ENCODE peak calls at places on chromosomes 2 and 18, in six cellular contexts. E, K, R, Z, S and V are unnamed samples.

GRCh38 chr2:191625016-191625415 is 52.9 kb upstream of the NABP1 start:
- DNase-seq in E (no peak), K (no peak), R (no peak), Z (no peak), S (no peak), V (no peak)

GRCh38 chr2:29115797-29116781 is 874 bp downstream of the CLIP4 start:
- DNase-seq in E (peak), K (no peak), R (peak), Z (peak), S (peak), V (peak)

GRCh38 chr18:26407721-26408601 is 140.4 kb downstream of the KCTD1 start:
- DNase-seq in E (peak), K (no peak), R (no peak), Z (no peak), S (no peak), V (no peak)

GRCh38 chr2:11738589-11739436 is 7.6 kb upstream of the LPIN1 start:
- DNase-seq in E (no peak), K (no peak), R (peak), Z (peak), S (no peak), V (peak)

GRCh38 chr18:43571078-43571689 is 293.9 kb upstream of the SYT4 start:
- DNase-seq in E (peak), K (no peak), R (no peak), Z (peak), S (peak), V (no peak)

GRCh38 chr2:22143840-22144239 is 1020.1 kb downstream of the TDRD15 start:
- DNase-seq in E (no peak), K (no peak), R (no peak), Z (no peak), S (no peak), V (no peak)

GRCh38 chr2:216648105-216648504 is 14.9 kb downstream of the IGFBP2 start:
- DNase-seq in E (peak), K (no peak), R (no peak), Z (no peak), S (no peak), V (no peak)

GRCh38 chr2:198374375-198375072 is 570.1 kb downstream of the PLCL1 start:
- DNase-seq in E (peak), K (no peak), R (no peak), Z (peak), S (peak), V (no peak)

DNA sequence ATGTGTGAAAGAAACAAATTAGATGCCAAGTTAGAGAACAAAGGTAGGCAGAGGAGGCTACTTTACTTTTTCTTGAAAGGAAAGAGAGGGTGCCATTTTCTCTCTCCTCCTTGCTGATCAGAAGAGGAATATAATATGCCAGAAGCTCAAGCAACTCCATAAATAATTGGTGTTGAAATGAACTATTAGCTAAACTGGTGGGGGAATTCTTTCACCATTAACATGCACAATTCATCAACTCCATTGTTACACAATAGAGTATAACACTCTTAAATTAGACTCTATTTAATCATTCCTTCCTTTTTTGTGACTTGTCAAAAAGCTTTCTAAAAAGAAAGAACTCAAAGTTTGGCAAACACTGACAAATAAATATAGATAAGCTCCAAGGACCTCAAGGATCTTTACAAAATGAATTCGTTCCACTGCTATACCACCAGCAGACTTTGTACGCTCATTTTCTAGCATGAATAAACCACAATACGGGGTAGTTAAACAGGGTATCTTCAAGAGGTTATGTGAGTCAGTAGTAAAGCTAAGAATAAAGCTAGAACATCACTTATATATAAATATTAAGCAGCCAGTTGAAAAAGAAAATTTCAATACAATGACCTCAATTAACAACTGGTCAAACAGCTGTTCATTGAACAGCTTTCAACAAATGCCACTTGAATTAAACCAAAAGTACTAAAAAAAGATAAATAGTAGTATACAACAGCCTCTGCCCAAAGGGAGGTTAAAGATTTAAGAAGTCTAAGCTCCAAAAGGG is 6.4 kb downstream of the TRAK2 start:
- DNase-seq in E (no peak), K (no peak), R (no peak), Z (no peak), S (no peak), V (no peak)
- TF ChIP-seq CTCF in E (no peak), K (no peak), R (no peak), Z (no peak), S (no peak), V (no peak)

GRCh38 chr18:36412778-36413177 is 115.3 kb downstream of the FHOD3 start:
- DNase-seq in E (peak), K (no peak), R (no peak), Z (peak), S (no peak), V (peak)
- TF ChIP-seq CTCF in E (peak), K (peak), R (peak), Z (peak), S (no peak), V (no peak)

GRCh38 chr2:148565272-148565894 is 79.2 kb upstream of the EPC2 start:
- DNase-seq in E (no peak), K (no peak), R (no peak), Z (no peak), S (no peak), V (no peak)
- TF ChIP-seq CTCF in E (no peak), K (peak), R (peak), Z (peak), S (no peak), V (no peak)

GRCh38 chr2:151999058-151999457 is 99.8 kb downstream of the CACNB4 start:
- DNase-seq in E (peak), K (peak), R (peak), Z (peak), S (peak), V (peak)
- TF ChIP-seq CTCF in E (peak), K (peak), R (peak), Z (peak), S (peak), V (peak)

DNA sequence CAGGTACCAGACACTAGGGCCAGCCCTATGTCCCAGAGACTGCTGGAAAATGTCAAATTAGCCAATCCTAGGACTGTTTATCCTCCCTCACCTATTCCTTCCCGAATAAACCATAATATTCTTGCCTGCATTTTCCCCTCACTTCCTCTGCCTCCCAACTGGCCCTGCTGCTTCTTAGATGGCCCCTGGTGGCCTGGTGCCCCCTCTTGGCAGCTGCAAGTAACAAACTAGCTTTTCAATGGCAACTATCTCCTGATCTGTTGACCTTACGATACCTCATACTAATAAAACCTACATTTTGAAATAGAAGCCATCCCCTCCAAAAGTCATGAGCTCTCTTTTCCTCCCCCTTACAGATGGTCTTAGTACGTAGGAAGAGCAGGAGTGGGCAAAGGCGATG is 132.0 kb downstream of the ALPK2 start:
- DNase-seq in E (peak), K (no peak), R (no peak), Z (no peak), S (peak), V (no peak)
- TF ChIP-seq CTCF in E (peak), K (peak), R (peak), Z (peak), S (no peak), V (no peak)

GRCh38 chr2:127663566-127664064 is 11.7 kb downstream of the LIMS2 start:
- DNase-seq in E (no peak), K (no peak), R (no peak), Z (no peak), S (no peak), V (no peak)

GRCh38 chr2:127661072-127661618 is 14.2 kb downstream of the LIMS2 start:
- DNase-seq in E (no peak), K (no peak), R (no peak), Z (no peak), S (no peak), V (no peak)

GRCh38 chr2:127662937-127663565 is 12.3 kb downstream of the LIMS2 start:
- DNase-seq in E (no peak), K (no peak), R (no peak), Z (no peak), S (no peak), V (no peak)

GRCh38 chr2:127660291-127660578 is 14.3 kb downstream of the GPR17 start:
- DNase-seq in E (no peak), K (no peak), R (no peak), Z (no peak), S (no peak), V (no peak)

DNA sequence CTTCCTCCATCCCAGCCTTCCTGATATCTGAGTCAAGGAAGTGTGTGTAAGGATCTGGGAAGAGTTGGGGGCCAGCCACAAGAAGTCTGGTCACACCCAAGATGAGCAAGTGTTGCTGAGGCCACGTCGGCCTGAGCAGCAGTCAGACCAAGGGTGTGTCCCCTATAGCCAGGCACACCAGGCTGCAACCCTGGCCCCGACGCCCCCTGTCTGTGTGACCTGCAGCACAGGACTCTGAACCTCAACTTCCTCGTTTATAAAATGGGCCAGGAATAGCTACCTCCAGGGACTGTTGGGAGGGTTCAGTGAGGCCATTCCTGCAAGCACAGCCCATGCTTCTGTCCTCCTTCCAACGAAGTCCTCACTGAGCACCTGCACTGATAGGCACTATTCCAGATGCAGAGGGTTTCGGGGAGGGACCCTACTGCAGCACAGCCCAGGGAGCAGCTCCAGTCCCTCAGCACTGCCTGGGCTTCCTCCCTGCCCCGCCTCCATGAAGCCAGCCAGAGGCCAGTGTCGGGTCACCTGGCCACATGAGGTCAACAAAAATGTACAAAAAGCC is 13.3 kb downstream of the LIMS2 start:
- DNase-seq in E (no peak), K (no peak), R (no peak), Z (no peak), S (no peak), V (no peak)
- TF ChIP-seq CTCF in E (no peak), K (no peak), R (peak), Z (no peak), S (no peak), V (no peak)

DNA sequence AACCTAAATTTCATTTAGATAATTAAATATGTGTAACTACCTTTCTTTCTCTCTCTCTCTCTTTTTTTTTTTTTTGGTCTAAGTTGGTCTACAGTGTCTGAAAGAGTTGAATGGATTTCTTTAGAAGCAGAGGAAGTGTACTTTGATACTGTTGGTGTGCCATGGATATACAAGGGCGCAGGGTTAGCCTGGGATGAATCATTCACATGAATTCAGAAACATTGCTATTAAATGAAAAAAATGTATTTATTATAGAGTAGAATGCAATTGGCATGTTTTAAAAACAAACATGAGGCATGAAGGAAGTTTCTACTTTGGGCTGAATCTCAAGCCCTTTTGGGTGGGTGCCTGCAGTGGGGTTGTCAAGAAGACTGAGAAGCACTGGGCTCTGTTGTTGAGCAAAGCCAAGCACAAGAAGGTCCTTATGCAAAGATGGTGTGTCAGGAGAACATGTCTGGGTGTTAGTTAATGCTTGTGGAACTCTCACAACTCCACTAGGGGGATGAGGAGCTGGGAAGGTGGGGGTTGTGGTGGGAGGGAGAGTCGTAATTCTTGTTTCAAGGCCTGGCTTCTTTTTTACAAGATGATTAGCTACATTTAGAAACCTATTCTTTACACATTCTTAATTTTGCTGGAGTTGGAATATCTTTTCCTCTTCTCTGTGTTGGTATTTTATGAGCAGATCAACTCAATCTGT is 57.9 kb downstream of the LYPD6 start:
- DNase-seq in E (no peak), K (no peak), R (no peak), Z (no peak), S (peak), V (no peak)
- TF ChIP-seq CTCF in E (no peak), K (no peak), R (no peak), Z (peak), S (no peak), V (no peak)